ENCODE peak calls at places on chromosome 21, in nine cellular contexts. One of them, this sample, is unnamed.
A peak's percentile ranks its signal among the peaks of the same experiment; 100 is the strongest.

GRCh38 chr21:25428537-25428936 is 178.7 kb downstream of the MRPL39 start:
- DNase-seq in OCI-LY7: no peak
- DNase-seq in heart left ventricle: no peak
- DNase-seq in thyroid gland: no peak
- DNase-seq in CD4-positive, CD25-positive, alpha-beta regulatory T cell: no peak
- DNase-seq in ovary: no peak
- DNase-seq in adrenal gland: no peak
- DNase-seq in brain microvascular endothelial cell: no peak
- DNase-seq in hepatocyte: no peak
- DNase-seq in this sample: no peak

GRCh38 chr21:27077501-27077900 is 110.6 kb upstream of the ADAMTS5 start:
- DNase-seq in heart left ventricle: no peak
- DNase-seq in CD4-positive, CD25-positive, alpha-beta regulatory T cell: no peak
- DNase-seq in thyroid gland: no peak
- DNase-seq in hepatocyte: no peak
- DNase-seq in OCI-LY7: no peak
- DNase-seq in ovary: no peak
- DNase-seq in adrenal gland: no peak
- DNase-seq in brain microvascular endothelial cell: no peak
- DNase-seq in this sample: no peak

GRCh38 chr21:36557316-36557715 is 77.4 kb upstream of the CLDN14 start:
- DNase-seq in brain microvascular endothelial cell: no peak
- DNase-seq in OCI-LY7: no peak
- DNase-seq in ovary: no peak
- DNase-seq in hepatocyte: no peak
- DNase-seq in adrenal gland: no peak
- DNase-seq in heart left ventricle: no peak
- DNase-seq in CD4-positive, CD25-positive, alpha-beta regulatory T cell: no peak
- DNase-seq in thyroid gland: no peak
- DNase-seq in this sample: peak; percentile 12

GRCh38 chr21:23480591-23481270 is 2126.6 kb downstream of the MRPL39 start:
- DNase-seq in heart left ventricle: no peak
- DNase-seq in adrenal gland: no peak
- DNase-seq in brain microvascular endothelial cell: no peak
- DNase-seq in ovary: no peak
- DNase-seq in CD4-positive, CD25-positive, alpha-beta regulatory T cell: no peak
- DNase-seq in hepatocyte: no peak
- DNase-seq in OCI-LY7: no peak
- DNase-seq in thyroid gland: no peak
- DNase-seq in this sample: no peak

GRCh38 chr21:36684957-36685714 is 13.8 kb upstream of the SIM2 start:
- DNase-seq in ovary: no peak
- DNase-seq in thyroid gland: no peak
- DNase-seq in heart left ventricle: no peak
- DNase-seq in OCI-LY7: no peak
- DNase-seq in adrenal gland: no peak
- DNase-seq in hepatocyte: no peak
- DNase-seq in brain microvascular endothelial cell: no peak
- DNase-seq in CD4-positive, CD25-positive, alpha-beta regulatory T cell: no peak
- DNase-seq in this sample: no peak

GRCh38 chr21:31283025-31283424 is 61.0 kb downstream of the TIAM1 start:
- DNase-seq in ovary: no peak
- DNase-seq in brain microvascular endothelial cell: no peak
- DNase-seq in thyroid gland: no peak
- DNase-seq in OCI-LY7: peak; percentile 1
- DNase-seq in CD4-positive, CD25-positive, alpha-beta regulatory T cell: peak; percentile 76
- DNase-seq in heart left ventricle: no peak
- DNase-seq in adrenal gland: no peak
- DNase-seq in hepatocyte: no peak
- DNase-seq in this sample: no peak

GRCh38 chr21:21137986-21138385 is 139.8 kb downstream of the NCAM2 start:
- DNase-seq in heart left ventricle: no peak
- DNase-seq in hepatocyte: no peak
- DNase-seq in CD4-positive, CD25-positive, alpha-beta regulatory T cell: no peak
- DNase-seq in OCI-LY7: no peak
- DNase-seq in adrenal gland: peak; percentile 17
- DNase-seq in brain microvascular endothelial cell: peak; percentile 16
- DNase-seq in thyroid gland: no peak
- DNase-seq in ovary: no peak
- DNase-seq in this sample: peak; percentile 15

GRCh38 chr21:35438643-35439404 is 389.7 kb upstream of the RUNX1 start:
- DNase-seq in hepatocyte: peak; percentile 24
- DNase-seq in OCI-LY7: no peak
- DNase-seq in CD4-positive, CD25-positive, alpha-beta regulatory T cell: peak; percentile 52
- DNase-seq in heart left ventricle: no peak
- DNase-seq in thyroid gland: no peak
- DNase-seq in brain microvascular endothelial cell: no peak
- DNase-seq in adrenal gland: no peak
- DNase-seq in ovary: no peak
- DNase-seq in this sample: peak; percentile 39

GRCh38 chr21:20856926-20857325 is 141.3 kb upstream of the NCAM2 start:
- DNase-seq in OCI-LY7: no peak
- DNase-seq in thyroid gland: no peak
- DNase-seq in brain microvascular endothelial cell: no peak
- DNase-seq in hepatocyte: peak; percentile 29
- DNase-seq in CD4-positive, CD25-positive, alpha-beta regulatory T cell: no peak
- DNase-seq in ovary: no peak
- DNase-seq in heart left ventricle: no peak
- DNase-seq in adrenal gland: no peak
- DNase-seq in this sample: no peak

GRCh38 chr21:14686466-14687276 is 140.6 kb upstream of the SAMSN1 start:
- DNase-seq in brain microvascular endothelial cell: no peak
- DNase-seq in CD4-positive, CD25-positive, alpha-beta regulatory T cell: peak; percentile 75
- DNase-seq in heart left ventricle: no peak
- DNase-seq in hepatocyte: no peak
- DNase-seq in adrenal gland: no peak
- DNase-seq in ovary: no peak
- DNase-seq in OCI-LY7: peak; percentile 42
- DNase-seq in thyroid gland: no peak
- DNase-seq in this sample: no peak

GRCh38 chr21:41373253-41373652 is 11.4 kb downstream of the MX2 start:
- DNase-seq in ovary: no peak
- DNase-seq in heart left ventricle: no peak
- DNase-seq in thyroid gland: no peak
- DNase-seq in brain microvascular endothelial cell: no peak
- DNase-seq in hepatocyte: no peak
- DNase-seq in OCI-LY7: no peak
- DNase-seq in adrenal gland: no peak
- DNase-seq in CD4-positive, CD25-positive, alpha-beta regulatory T cell: no peak
- DNase-seq in this sample: no peak

DNA sequence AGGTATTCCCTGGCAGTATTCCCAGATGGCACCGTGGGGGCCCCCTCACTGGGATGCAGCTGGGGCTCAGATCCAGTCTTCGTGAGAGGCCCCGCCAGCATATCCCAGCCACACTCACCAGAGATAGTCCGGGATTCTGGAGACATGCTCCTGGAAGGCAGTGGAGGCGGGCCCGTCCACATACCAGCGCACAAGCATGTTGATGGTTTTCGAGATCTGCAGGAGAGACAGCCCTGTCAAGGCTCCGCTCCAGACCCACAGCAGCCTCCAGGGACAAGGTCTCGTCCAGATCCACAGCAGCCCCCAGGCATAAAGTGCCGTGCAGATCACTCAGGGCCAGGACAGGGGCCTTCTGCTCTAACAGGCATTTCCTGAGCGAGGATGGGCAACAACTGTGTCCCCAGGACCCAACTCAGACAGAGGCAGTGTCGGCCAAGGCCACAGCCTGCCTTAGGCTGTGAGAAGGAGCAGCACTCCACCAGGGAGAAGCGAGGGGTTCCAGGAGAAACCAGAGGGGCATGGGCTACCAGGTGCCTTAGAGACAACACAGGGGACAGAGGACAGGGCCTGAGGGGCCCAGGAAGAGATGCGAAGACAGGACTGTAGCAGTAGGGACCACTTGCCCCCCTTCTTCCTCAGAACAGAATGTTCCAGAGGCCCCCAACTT is 14.8 kb downstream of the LSS start:
- DNase-seq in CD4-positive, CD25-positive, alpha-beta regulatory T cell: no peak
- DNase-seq in brain microvascular endothelial cell: no peak
- DNase-seq in hepatocyte: no peak
- DNase-seq in heart left ventricle: no peak
- DNase-seq in adrenal gland: peak; percentile 5
- DNase-seq in OCI-LY7: no peak
- DNase-seq in thyroid gland: no peak
- DNase-seq in ovary: no peak
- DNase-seq in this sample: no peak
- H3K36me3 ChIP-seq in CD4-positive, CD25-positive, alpha-beta regulatory T cell: peaks cover 10% of the 10 kb centered on the region
- H3K36me3 ChIP-seq in brain microvascular endothelial cell: peaks cover 48% of the 10 kb centered on the region
- H3K36me3 ChIP-seq in hepatocyte: no peaks in the 10 kb centered on the region
- H3K36me3 ChIP-seq in heart left ventricle: peaks cover 50% of the 10 kb centered on the region
- H3K36me3 ChIP-seq in adrenal gland: no peaks in the 10 kb centered on the region
- H3K36me3 ChIP-seq in OCI-LY7: peaks cover 4% of the 10 kb centered on the region
- H3K36me3 ChIP-seq in thyroid gland: no peaks in the 10 kb centered on the region
- H3K36me3 ChIP-seq in ovary: no peaks in the 10 kb centered on the region
- H3K36me3 ChIP-seq in this sample: peaks cover 18% of the 10 kb centered on the region

GRCh38 chr21:42705746-42706374 is 52.4 kb downstream of the PDE9A start:
- DNase-seq in heart left ventricle: no peak
- DNase-seq in hepatocyte: no peak
- DNase-seq in ovary: no peak
- DNase-seq in brain microvascular endothelial cell: no peak
- DNase-seq in thyroid gland: no peak
- DNase-seq in CD4-positive, CD25-positive, alpha-beta regulatory T cell: no peak
- DNase-seq in OCI-LY7: no peak
- DNase-seq in adrenal gland: no peak
- DNase-seq in this sample: no peak

GRCh38 chr21:42703936-42704335 is 50.5 kb downstream of the PDE9A start:
- DNase-seq in brain microvascular endothelial cell: no peak
- DNase-seq in adrenal gland: peak; percentile 27
- DNase-seq in ovary: no peak
- DNase-seq in thyroid gland: no peak
- DNase-seq in hepatocyte: no peak
- DNase-seq in CD4-positive, CD25-positive, alpha-beta regulatory T cell: no peak
- DNase-seq in heart left ventricle: no peak
- DNase-seq in OCI-LY7: no peak
- DNase-seq in this sample: no peak

GRCh38 chr21:42705346-42705745 is 51.9 kb downstream of the PDE9A start:
- DNase-seq in hepatocyte: no peak
- DNase-seq in brain microvascular endothelial cell: no peak
- DNase-seq in ovary: no peak
- DNase-seq in heart left ventricle: no peak
- DNase-seq in CD4-positive, CD25-positive, alpha-beta regulatory T cell: no peak
- DNase-seq in thyroid gland: no peak
- DNase-seq in OCI-LY7: no peak
- DNase-seq in adrenal gland: no peak
- DNase-seq in this sample: no peak

GRCh38 chr21:42703173-42703908 is 49.9 kb downstream of the PDE9A start:
- DNase-seq in ovary: no peak
- DNase-seq in OCI-LY7: no peak
- DNase-seq in brain microvascular endothelial cell: no peak
- DNase-seq in adrenal gland: no peak
- DNase-seq in hepatocyte: no peak
- DNase-seq in heart left ventricle: no peak
- DNase-seq in CD4-positive, CD25-positive, alpha-beta regulatory T cell: no peak
- DNase-seq in thyroid gland: no peak
- DNase-seq in this sample: no peak

GRCh38 chr21:42704861-42705260 is 51.4 kb downstream of the PDE9A start:
- DNase-seq in OCI-LY7: no peak
- DNase-seq in CD4-positive, CD25-positive, alpha-beta regulatory T cell: no peak
- DNase-seq in thyroid gland: no peak
- DNase-seq in brain microvascular endothelial cell: no peak
- DNase-seq in ovary: no peak
- DNase-seq in hepatocyte: no peak
- DNase-seq in adrenal gland: no peak
- DNase-seq in heart left ventricle: no peak
- DNase-seq in this sample: no peak
- H3K27ac ChIP-seq in OCI-LY7: no peak overlapping the region
- H3K27ac ChIP-seq in CD4-positive, CD25-positive, alpha-beta regulatory T cell: no peak overlapping the region
- H3K27ac ChIP-seq in thyroid gland: no peak overlapping the region
- H3K27ac ChIP-seq in brain microvascular endothelial cell: no peak overlapping the region
- H3K27ac ChIP-seq in ovary: no peak overlapping the region
- H3K27ac ChIP-seq in hepatocyte: no peak overlapping the region
- H3K27ac ChIP-seq in adrenal gland: no peak overlapping the region
- H3K27ac ChIP-seq in heart left ventricle: no peak overlapping the region
- H3K27ac ChIP-seq in this sample: no peak overlapping the region

DNA sequence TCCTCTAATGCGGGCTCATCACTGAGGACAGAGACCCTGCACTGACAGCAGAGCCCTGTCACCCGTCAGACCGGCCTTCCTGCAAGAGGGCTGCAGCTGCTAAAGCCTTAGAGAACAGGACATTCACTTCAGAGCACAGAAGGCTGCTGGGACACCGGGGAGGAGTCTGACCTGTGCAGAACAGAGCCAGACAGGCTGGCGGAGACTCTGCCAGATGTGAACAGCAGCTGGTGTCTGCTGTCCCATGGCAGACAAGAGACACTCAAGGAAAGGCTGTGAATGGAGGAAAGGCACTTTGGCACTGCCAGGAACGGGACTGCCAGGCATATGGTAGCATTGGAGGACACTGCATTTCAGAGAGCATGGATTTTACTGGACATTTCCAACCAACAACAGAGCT is 21.4 kb downstream of the MRAP start:
- DNase-seq in OCI-LY7: no peak
- DNase-seq in heart left ventricle: no peak
- DNase-seq in thyroid gland: no peak
- DNase-seq in adrenal gland: no peak
- DNase-seq in ovary: no peak
- DNase-seq in hepatocyte: no peak
- DNase-seq in brain microvascular endothelial cell: no peak
- DNase-seq in CD4-positive, CD25-positive, alpha-beta regulatory T cell: no peak
- DNase-seq in this sample: no peak
- H3K36me3 ChIP-seq in OCI-LY7: peaks cover 98% of the 10 kb centered on the region
- H3K36me3 ChIP-seq in heart left ventricle: peaks cover 96% of the 10 kb centered on the region
- H3K36me3 ChIP-seq in thyroid gland: peaks cover 71% of the 10 kb centered on the region
- H3K36me3 ChIP-seq in adrenal gland: no peaks in the 10 kb centered on the region
- H3K36me3 ChIP-seq in ovary: no peaks in the 10 kb centered on the region
- H3K36me3 ChIP-seq in hepatocyte: no peaks in the 10 kb centered on the region
- H3K36me3 ChIP-seq in brain microvascular endothelial cell: peaks cover 83% of the 10 kb centered on the region
- H3K36me3 ChIP-seq in CD4-positive, CD25-positive, alpha-beta regulatory T cell: peaks cover 85% of the 10 kb centered on the region
- H3K36me3 ChIP-seq in this sample: peaks cover 53% of the 10 kb centered on the region

GRCh38 chr21:38325216-38325615 is 68.4 kb downstream of the KCNJ15 start:
- DNase-seq in heart left ventricle: no peak
- DNase-seq in brain microvascular endothelial cell: no peak
- DNase-seq in adrenal gland: no peak
- DNase-seq in thyroid gland: no peak
- DNase-seq in hepatocyte: no peak
- DNase-seq in OCI-LY7: no peak
- DNase-seq in CD4-positive, CD25-positive, alpha-beta regulatory T cell: no peak
- DNase-seq in ovary: no peak
- DNase-seq in this sample: no peak

GRCh38 chr21:38321568-38321967 is 64.8 kb downstream of the KCNJ15 start:
- DNase-seq in ovary: no peak
- DNase-seq in heart left ventricle: no peak
- DNase-seq in OCI-LY7: no peak
- DNase-seq in hepatocyte: no peak
- DNase-seq in brain microvascular endothelial cell: no peak
- DNase-seq in adrenal gland: no peak
- DNase-seq in thyroid gland: no peak
- DNase-seq in CD4-positive, CD25-positive, alpha-beta regulatory T cell: no peak
- DNase-seq in this sample: no peak

GRCh38 chr21:38322551-38322950 is 65.8 kb downstream of the KCNJ15 start:
- DNase-seq in thyroid gland: no peak
- DNase-seq in ovary: no peak
- DNase-seq in OCI-LY7: no peak
- DNase-seq in adrenal gland: no peak
- DNase-seq in heart left ventricle: no peak
- DNase-seq in brain microvascular endothelial cell: no peak
- DNase-seq in CD4-positive, CD25-positive, alpha-beta regulatory T cell: no peak
- DNase-seq in hepatocyte: no peak
- DNase-seq in this sample: no peak

GRCh38 chr21:38325761-38326420 is 69.1 kb downstream of the KCNJ15 start:
- DNase-seq in heart left ventricle: no peak
- DNase-seq in brain microvascular endothelial cell: no peak
- DNase-seq in CD4-positive, CD25-positive, alpha-beta regulatory T cell: no peak
- DNase-seq in OCI-LY7: no peak
- DNase-seq in thyroid gland: no peak
- DNase-seq in hepatocyte: no peak
- DNase-seq in adrenal gland: no peak
- DNase-seq in ovary: no peak
- DNase-seq in this sample: no peak

GRCh38 chr21:38323721-38324591 is 67.2 kb downstream of the KCNJ15 start:
- DNase-seq in ovary: no peak
- DNase-seq in heart left ventricle: no peak
- DNase-seq in adrenal gland: no peak
- DNase-seq in thyroid gland: no peak
- DNase-seq in CD4-positive, CD25-positive, alpha-beta regulatory T cell: no peak
- DNase-seq in hepatocyte: peak; percentile 36
- DNase-seq in OCI-LY7: no peak
- DNase-seq in brain microvascular endothelial cell: peak; percentile 75
- DNase-seq in this sample: peak; percentile 7
- H3K27ac ChIP-seq in ovary: no peak overlapping the region
- H3K27ac ChIP-seq in heart left ventricle: no peak overlapping the region
- H3K27ac ChIP-seq in adrenal gland: no peak overlapping the region
- H3K27ac ChIP-seq in thyroid gland: no peak overlapping the region
- H3K27ac ChIP-seq in CD4-positive, CD25-positive, alpha-beta regulatory T cell: no peak overlapping the region
- H3K27ac ChIP-seq in hepatocyte: peak overlapping the region; percentile 49
- H3K27ac ChIP-seq in OCI-LY7: no peak overlapping the region
- H3K27ac ChIP-seq in brain microvascular endothelial cell: peak overlapping the region; percentile 71
- H3K27ac ChIP-seq in this sample: no peak overlapping the region